ENCODE peak calls at places on chromosomes 4 and X, in four cellular contexts. R, G, E and L are unnamed samples.
A peak's percentile ranks its signal among the peaks of the same experiment; 100 is the strongest.

GRCh38 chrX:100643943-100644587 is at the start of gene SRPX2:
- DNase-seq in R (peak; percentile 80), G (no peak), E (no peak), L (no peak)

GRCh38 chrX:129760155-129760554 is 19.6 kb upstream of the SASH3 start:
- DNase-seq in R (no peak), G (no peak), E (no peak), L (no peak)

GRCh38 chrX:77749695-77750094 is 36.3 kb downstream of the ATRX start:
- DNase-seq in R (peak; percentile 91), G (no peak), E (no peak), L (no peak)

GRCh38 chrX:130028196-130028595 is 45.8 kb downstream of the BCORL1 start:
- DNase-seq in R (peak; percentile 57), G (peak; percentile 59), E (no peak), L (peak; percentile 53)

GRCh38 chr4:136156947-136157346 is 1375.3 kb downstream of the PCDH18 start:
- DNase-seq in R (no peak), G (no peak), E (no peak), L (no peak)

GRCh38 chr4:42167709-42168108 is 15.3 kb upstream of the BEND4 start:
- DNase-seq in R (no peak), G (no peak), E (no peak), L (no peak)

GRCh38 chrX:100685284-100685996 is 41.4 kb downstream of the SRPX2 start:
- DNase-seq in R (peak; percentile 78), G (peak; percentile 68), E (peak; percentile 62), L (peak; percentile 67)

GRCh38 chr4:113732-114131 is 10.6 kb upstream of the ZNF718 start:
- DNase-seq in R (no peak), G (no peak), E (no peak), L (no peak)

GRCh38 chrX:57681341-57681740 is 1.3 kb upstream of the NLRP2B start:
- DNase-seq in R (no peak), G (no peak), E (no peak), L (no peak)

GRCh38 chr4:139085141-139085540 is 69.6 kb downstream of the NOCT start:
- DNase-seq in R (peak; percentile 13), G (no peak), E (peak; percentile 11), L (no peak)

GRCh38 chr4:26171953-26172352 is 148.9 kb upstream of the RBPJ start:
- DNase-seq in R (no peak), G (no peak), E (no peak), L (no peak)

GRCh38 chrX:22220941-22221340 is 51.8 kb upstream of the CBLL2 start:
- DNase-seq in R (peak; percentile 29), G (no peak), E (no peak), L (no peak)

GRCh38 chr4:15936495-15936894 is 2.0 kb downstream of the FGFBP1 start:
- DNase-seq in R (no peak), G (no peak), E (no peak), L (no peak)

GRCh38 chr4:95531141-95531540 is 17.6 kb downstream of the UNC5C start:
- DNase-seq in R (no peak), G (no peak), E (no peak), L (no peak)

DNA sequence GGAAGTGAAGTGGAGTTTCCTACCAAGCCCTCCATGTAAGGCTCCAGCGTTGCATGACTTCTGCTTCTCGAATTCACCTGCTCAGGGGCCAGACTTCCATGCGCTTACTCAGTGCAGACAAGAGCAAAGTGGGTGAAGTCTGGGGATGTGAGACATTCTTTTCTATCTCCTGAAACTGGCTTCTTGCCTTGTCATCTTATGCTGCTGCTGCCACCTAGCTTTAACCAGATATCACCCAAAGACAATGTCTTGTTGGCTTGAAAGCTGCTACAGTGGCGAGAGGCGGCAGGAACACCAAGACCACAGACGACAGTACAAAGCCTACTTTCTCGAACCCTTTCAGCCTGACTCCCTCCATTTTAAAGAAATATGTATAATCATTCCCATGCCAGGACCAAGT is 103.6 kb upstream of the ADGRG2 start:
- DNase-seq in R (peak; percentile 69), G (no peak), E (no peak), L (peak; percentile 10)
- TF ChIP-seq NR3C1 in R (no peak), G (no peak), E (no peak), L (no peak)

GRCh38 chr4:101291198-101291597 is 56.1 kb downstream of the PPP3CA start:
- DNase-seq in R (no peak), G (no peak), E (no peak), L (no peak)

GRCh38 chr4:101292214-101292613 is 55.1 kb downstream of the PPP3CA start:
- DNase-seq in R (no peak), G (no peak), E (no peak), L (no peak)

GRCh38 chr4:101292901-101293300 is 54.4 kb downstream of the PPP3CA start:
- DNase-seq in R (no peak), G (no peak), E (no peak), L (no peak)

GRCh38 chr4:101290651-101291050 is 56.7 kb downstream of the PPP3CA start:
- DNase-seq in R (no peak), G (no peak), E (no peak), L (no peak)

GRCh38 chr4:101294591-101294990 is 52.7 kb downstream of the PPP3CA start:
- DNase-seq in R (no peak), G (no peak), E (no peak), L (no peak)
- TF ChIP-seq NR3C1 in R (no peak), G (no peak), E (no peak), L (no peak)

GRCh38 chr4:5812506-5813229 is 80.2 kb downstream of the CRMP1 start:
- DNase-seq in R (peak; percentile 67), G (peak; percentile 77), E (peak; percentile 58), L (no peak)
- TF ChIP-seq NR3C1 in R (no peak), G (no peak), E (no peak), L (no peak)

GRCh38 chrX:11151799-11152591 is 40.9 kb downstream of the HCCS start:
- DNase-seq in R (no peak), G (no peak), E (no peak), L (no peak)
- TF ChIP-seq NR3C1 in R (no peak), G (no peak), E (no peak), L (no peak)

DNA sequence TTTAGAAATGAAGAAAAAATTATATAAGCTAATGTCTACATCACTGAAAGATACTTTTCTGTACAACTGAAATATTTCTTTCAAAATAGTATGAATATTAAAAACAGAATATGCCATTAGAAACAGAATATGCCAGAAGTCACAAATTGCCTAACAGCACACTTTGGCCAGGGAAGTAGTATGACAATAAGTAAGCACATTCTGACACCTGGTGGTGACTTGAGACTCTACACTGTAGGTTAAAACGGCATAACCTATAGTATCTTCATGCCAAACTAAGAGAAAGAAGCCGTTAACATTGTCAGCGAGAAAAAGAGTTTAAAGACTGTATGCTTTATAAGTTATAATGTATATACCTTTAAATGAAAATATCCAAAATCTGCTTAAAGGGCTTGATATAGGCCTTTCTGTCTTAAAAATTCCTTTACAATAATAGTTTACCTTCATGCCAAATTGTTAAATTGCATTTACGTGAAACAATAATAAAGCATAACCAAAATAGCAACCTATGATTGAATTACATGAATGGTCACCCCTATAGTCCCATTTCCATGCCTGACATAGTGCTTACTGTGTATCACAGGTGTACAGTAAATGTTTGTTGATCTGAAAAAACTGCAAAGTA is 32.8 kb downstream of the FAM13A start:
- DNase-seq in R (peak; percentile 70), G (peak; percentile 60), E (peak; percentile 77), L (no peak)
- TF ChIP-seq NR3C1 in R (no peak), G (no peak), E (no peak), L (no peak)

GRCh38 chr4:21490682-21491081 is 457.9 kb downstream of the KCNIP4 start:
- DNase-seq in R (no peak), G (no peak), E (no peak), L (no peak)
- TF ChIP-seq NR3C1 in R (no peak), G (no peak), E (no peak), L (no peak)

GRCh38 chr4:7252051-7252450 is 59.7 kb downstream of the SORCS2 start:
- DNase-seq in R (no peak), G (no peak), E (no peak), L (no peak)

GRCh38 chr4:7253806-7254205 is 61.5 kb downstream of the SORCS2 start:
- DNase-seq in R (no peak), G (no peak), E (no peak), L (no peak)

GRCh38 chr4:7253341-7253700 is 61.0 kb downstream of the SORCS2 start:
- DNase-seq in R (no peak), G (no peak), E (no peak), L (no peak)

GRCh38 chr4:7251321-7251720 is 59.0 kb downstream of the SORCS2 start:
- DNase-seq in R (no peak), G (no peak), E (no peak), L (no peak)

DNA sequence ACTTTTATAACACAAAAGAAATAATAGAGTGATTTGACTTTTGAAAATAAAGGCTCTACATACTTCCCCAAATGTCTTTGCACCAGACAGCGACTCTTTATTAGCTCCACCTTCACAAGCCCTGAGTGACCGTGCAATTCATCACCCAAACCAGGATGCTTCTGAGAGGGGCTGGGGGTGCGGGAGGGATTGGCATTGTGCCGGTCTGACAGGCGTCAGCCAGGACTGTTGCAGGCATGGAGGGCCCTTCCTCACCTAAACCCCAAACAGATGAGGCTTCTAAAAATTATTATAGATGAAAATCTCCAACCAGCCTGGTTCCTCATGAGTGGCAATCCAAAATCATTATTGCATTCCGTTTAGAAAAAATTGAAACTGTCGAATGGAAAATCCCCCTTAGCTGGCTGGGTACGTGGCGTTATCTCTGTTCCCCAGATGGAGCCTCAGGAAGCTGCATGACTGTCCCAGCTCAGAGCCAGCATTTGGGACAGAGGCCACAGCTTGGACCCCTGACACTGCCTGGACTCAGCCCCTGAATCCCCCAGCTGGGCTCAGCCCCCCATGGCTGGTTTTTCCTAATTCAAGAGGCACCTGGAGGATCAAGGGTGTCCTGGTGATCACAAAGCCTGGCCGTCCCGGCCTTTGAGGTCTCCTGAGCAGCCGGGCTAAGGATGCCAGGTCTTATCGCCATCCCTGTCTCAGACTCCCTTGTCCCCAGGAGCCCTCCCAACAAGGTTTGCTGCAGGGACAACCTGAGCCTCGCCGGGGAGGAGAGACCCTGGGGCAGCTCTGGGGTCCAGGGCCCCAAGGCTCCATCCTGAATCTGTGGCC is 60.4 kb downstream of the SORCS2 start:
- DNase-seq in R (no peak), G (no peak), E (no peak), L (no peak)
- TF ChIP-seq NR3C1 in R (no peak), G (no peak), E (no peak), L (no peak)

GRCh38 chr4:68368566-68369473 is 18.9 kb upstream of the YTHDC1 start:
- DNase-seq in R (peak; percentile 19), G (no peak), E (no peak), L (no peak)
- TF ChIP-seq NR3C1 in R (no peak), G (no peak), E (no peak), L (no peak)

GRCh38 chr4:153261922-153262321 is 57.7 kb downstream of the TRIM2 start:
- DNase-seq in R (no peak), G (no peak), E (no peak), L (no peak)

GRCh38 chr4:153259679-153260078 is 55.4 kb downstream of the TRIM2 start:
- DNase-seq in R (no peak), G (no peak), E (no peak), L (no peak)

GRCh38 chr4:153260152-153260551 is 55.9 kb downstream of the TRIM2 start:
- DNase-seq in R (no peak), G (no peak), E (no peak), L (no peak)

GRCh38 chr4:153260553-153261306 is 56.5 kb downstream of the TRIM2 start:
- DNase-seq in R (no peak), G (no peak), E (no peak), L (no peak)

GRCh38 chr4:153261431-153261830 is 57.2 kb downstream of the TRIM2 start:
- DNase-seq in R (no peak), G (no peak), E (no peak), L (no peak)
- TF ChIP-seq NR3C1 in R (no peak), G (no peak), E (no peak), L (no peak)